ENCODE peak calls at places on chromosomes 5 and 9, in five cellular contexts. S, E, R, L and C are unnamed samples.

GRCh38 chr5:143245929-143246561 is 157.4 kb downstream of the NR3C1 start:
- DNase-seq in S (no peak), E (no peak), L (no peak), R (no peak), C (no peak)

GRCh38 chr5:124053340-124053739 is 541.4 kb downstream of the CSNK1G3 start:
- DNase-seq in R (no peak), E (no peak), S (no peak), L (no peak), C (no peak)

GRCh38 chr9:77582572-77583365 is 65.4 kb downstream of the GNA14 start:
- DNase-seq in S (no peak), L (no peak), E (no peak), R (no peak), C (no peak)

GRCh38 chr5:66960373-66961137 is 236.0 kb downstream of the CD180 start:
- DNase-seq in R (no peak), S (no peak), L (no peak), E (no peak), C (no peak)

GRCh38 chr5:29412979-29413378 is 1780.5 kb upstream of the CDH6 start:
- DNase-seq in S (no peak), L (no peak), R (no peak), E (no peak), C (no peak)

GRCh38 chr5:37835400-37835973 is 4.4 kb downstream of the GDNF start:
- DNase-seq in R (no peak), E (no peak), S (no peak), L (no peak), C (no peak)

GRCh38 chr5:93890657-93891056 is 149.3 kb upstream of the POU5F2 start:
- DNase-seq in L (no peak), R (no peak), E (no peak), S (no peak), C (no peak)

GRCh38 chr5:54882841-54883240 is 102.6 kb downstream of the ESM1 start:
- DNase-seq in L (no peak), S (no peak), E (no peak), R (no peak), C (no peak)

GRCh38 chr9:93119953-93120845 is 13.9 kb downstream of the NINJ1 start:
- DNase-seq in S (peak; percentile 92), R (peak; percentile 98), E (peak; percentile 99), L (no peak), C (no peak)

GRCh38 chr5:2742921-2743679 is 8.4 kb downstream of the IRX2 start:
- DNase-seq in E (no peak), R (no peak), S (no peak), L (no peak), C (no peak)

GRCh38 chr5:36653046-36653445 is 46.6 kb downstream of the SLC1A3 start:
- DNase-seq in R (no peak), L (no peak), S (no peak), E (no peak), C (no peak)

GRCh38 chr9:130331573-130331972 is 66.0 kb downstream of the HMCN2 start:
- DNase-seq in R (no peak), E (no peak), L (no peak), S (peak; percentile 77), C (no peak)

GRCh38 chr9:80842976-80843506 is 846.3 kb downstream of the TLE1 start:
- DNase-seq in R (no peak), S (no peak), E (no peak), L (no peak), C (no peak)

GRCh38 chr9:76369583-76369982 is 24.6 kb downstream of the RFK start:
- DNase-seq in R (no peak), E (peak; percentile 30), S (no peak), L (no peak), C (no peak)

GRCh38 chr9:125074976-125075375 is 68.4 kb downstream of the SCAI start:
- DNase-seq in S (no peak), E (no peak), L (no peak), R (no peak), C (no peak)

GRCh38 chr9:18861599-18862546 is 171.1 kb downstream of the SAXO1 start:
- DNase-seq in E (no peak), L (no peak), S (peak; percentile 28), R (peak; percentile 78), C (no peak)

GRCh38 chr5:36199620-36200019 is 42.1 kb downstream of the NADK2 start:
- DNase-seq in L (no peak), E (no peak), R (no peak), S (no peak), C (no peak)

GRCh38 chr5:17438027-17438426 is 60.0 kb upstream of the TAF11L2 start:
- DNase-seq in L (no peak), E (no peak), S (no peak), R (no peak), C (no peak)

GRCh38 chr5:109533847-109534272 is 124.1 kb upstream of the PJA2 start:
- DNase-seq in S (no peak), E (no peak), L (no peak), R (no peak), C (no peak)

GRCh38 chr9:22107202-22107601 is 98.1 kb upstream of the CDKN2B start:
- DNase-seq in E (no peak), R (no peak), L (no peak), S (no peak), C (no peak)

GRCh38 chr5:53364098-53364497 is 116.3 kb upstream of the FST start:
- DNase-seq in L (no peak), E (no peak), S (no peak), R (no peak), C (no peak)

GRCh38 chr9:121686930-121687541 is 35.6 kb downstream of the DAB2IP start:
- DNase-seq in E (peak; percentile 72), L (peak; percentile 17), S (peak; percentile 78), R (peak; percentile 85), C (peak; percentile 57)

DNA sequence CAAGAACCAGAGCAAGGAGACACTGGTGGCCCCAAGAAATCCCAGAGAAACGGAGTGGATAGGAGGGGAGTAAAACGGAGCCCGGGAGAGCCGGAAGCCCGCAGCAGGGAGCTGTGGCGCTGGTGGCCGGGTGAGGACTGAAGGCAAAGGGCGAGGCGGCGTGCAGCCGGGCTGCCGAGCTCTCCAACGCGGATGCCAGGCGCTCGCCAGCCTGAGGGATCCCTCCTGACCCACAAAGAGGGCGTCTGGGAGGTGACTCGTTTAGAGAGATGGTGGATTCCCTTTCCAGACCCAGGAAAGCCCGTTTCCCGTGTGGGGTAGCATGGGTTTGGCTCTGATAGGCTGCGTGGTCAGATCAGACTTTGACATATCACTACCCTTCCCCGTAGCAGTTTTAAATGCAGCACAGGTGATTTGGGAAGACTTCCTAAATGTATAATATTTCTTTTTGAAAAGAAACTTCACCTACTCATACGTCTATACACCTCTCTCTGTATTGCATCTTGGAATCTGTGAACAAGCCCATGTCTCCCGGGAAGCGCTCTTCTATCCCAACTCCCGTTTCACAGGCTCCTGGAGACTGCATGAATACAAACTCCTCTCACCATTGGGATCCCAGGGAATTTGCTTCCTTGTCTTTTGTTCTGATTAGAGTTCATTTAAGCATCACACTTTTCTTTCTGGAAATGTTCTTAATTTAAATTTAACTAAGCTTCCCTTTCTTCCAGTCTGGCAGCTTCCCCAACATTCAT is 158.1 kb downstream of the C9orf152 start:
- DNase-seq in S (peak; percentile 48), R (peak; percentile 68), L (no peak), E (no peak), C (no peak)
- H3K4me1 ChIP-seq in S (peaks cover 24% of the 10 kb centered on the region), R (peaks cover 15% of the 10 kb centered on the region), L (peaks cover 5% of the 10 kb centered on the region), E (peaks cover 23% of the 10 kb centered on the region), C (peaks cover 15% of the 10 kb centered on the region)

DNA sequence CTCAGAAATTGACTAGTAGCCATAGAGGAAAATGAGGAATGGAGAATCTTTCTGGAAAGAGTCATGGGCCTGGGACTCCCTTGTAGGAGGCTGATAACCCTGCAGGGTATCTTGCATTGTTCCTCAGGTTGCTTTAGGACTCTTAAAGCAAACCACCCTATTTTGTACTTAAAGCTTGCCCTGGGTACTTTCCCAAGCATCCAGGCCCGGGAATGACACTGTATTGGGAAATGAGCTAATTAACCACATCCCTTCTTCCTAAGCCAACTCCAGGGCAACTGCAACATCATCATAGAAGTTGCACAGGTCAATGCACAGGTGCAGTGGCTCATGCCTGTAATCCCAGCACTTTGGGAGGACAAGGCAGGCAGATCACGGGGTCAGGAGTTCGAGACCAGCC is 55.9 kb downstream of the UGCG start:
- DNase-seq in R (peak; percentile 40), S (no peak), E (no peak), L (no peak), C (no peak)
- H3K4me3 ChIP-seq in R (no peak overlapping the region), S (no peak overlapping the region), E (no peak overlapping the region), L (no peak overlapping the region), C (no peak overlapping the region)

GRCh38 chr5:176537608-176538504 is 654 bp upstream of the RNF44 start:
- DNase-seq in L (peak; percentile 97), S (peak; percentile 97), R (peak; percentile 100), E (peak; percentile 100), C (peak; percentile 94)
- H3K4me1 ChIP-seq in L (peaks cover 66% of the 10 kb centered on the region), S (peaks cover 41% of the 10 kb centered on the region), R (peaks cover 42% of the 10 kb centered on the region), E (peaks cover 82% of the 10 kb centered on the region), C (peaks cover 70% of the 10 kb centered on the region)

DNA sequence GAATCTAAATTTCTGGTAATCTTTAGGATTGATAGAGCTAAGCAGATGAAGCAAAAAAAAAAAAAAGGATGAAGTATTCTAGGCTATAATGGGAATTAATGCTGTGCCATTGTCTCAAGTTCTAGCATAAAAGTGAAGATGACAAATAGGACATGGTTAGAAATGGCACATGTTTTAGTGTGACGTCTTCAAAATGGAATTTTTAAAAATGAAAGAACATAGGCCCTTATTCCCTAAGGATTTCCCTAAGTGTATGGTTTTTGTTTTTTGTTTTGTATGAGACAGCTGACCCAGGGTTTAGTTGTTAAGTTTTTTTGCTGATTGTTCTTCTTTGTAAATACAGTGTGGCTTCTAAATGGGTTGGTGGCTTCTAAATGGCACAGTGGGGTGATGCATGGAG is 7.1 kb downstream of the TLE4 start:
- DNase-seq in E (no peak), L (no peak), S (no peak), R (no peak), C (no peak)
- H3K4me3 ChIP-seq in E (no peak overlapping the region), L (no peak overlapping the region), S (no peak overlapping the region), R (no peak overlapping the region), C (no peak overlapping the region)

GRCh38 chr9:131654857-131655577 is 84.9 kb downstream of the RAPGEF1 start:
- DNase-seq in L (no peak), S (no peak), R (no peak), E (no peak), C (no peak)

GRCh38 chr9:131649646-131650045 is 90.2 kb downstream of the RAPGEF1 start:
- DNase-seq in E (no peak), S (no peak), L (no peak), R (no peak), C (no peak)

GRCh38 chr9:131651160-131651559 is 88.7 kb downstream of the RAPGEF1 start:
- DNase-seq in R (no peak), S (no peak), L (no peak), E (no peak), C (no peak)

GRCh38 chr9:131651599-131651998 is 88.3 kb downstream of the RAPGEF1 start:
- DNase-seq in S (no peak), R (no peak), L (no peak), E (no peak), C (no peak)

GRCh38 chr9:131650254-131650653 is 89.6 kb downstream of the RAPGEF1 start:
- DNase-seq in S (no peak), E (peak; percentile 76), R (peak; percentile 86), L (no peak), C (no peak)
- H3K4me1 ChIP-seq in S (peaks cover 24% of the 10 kb centered on the region), E (peaks cover 29% of the 10 kb centered on the region), R (peaks cover 15% of the 10 kb centered on the region), L (peaks cover 15% of the 10 kb centered on the region), C (peaks cover 5% of the 10 kb centered on the region)

GRCh38 chr9:136437430-136437829 is 2.2 kb downstream of the INPP5E start:
- DNase-seq in E (peak; percentile 28), S (no peak), R (no peak), L (no peak), C (no peak)
- H3K4me3 ChIP-seq in E (peak overlapping the region; percentile 83), S (peak overlapping the region; percentile 88), R (peak overlapping the region; percentile 83), L (no peak overlapping the region), C (no peak overlapping the region)